ENCODE peak calls at places on chromosomes 13 and 19, in seven cellular contexts. Q is cardiac fibroblast, N is neuronal stem cell, T is neural progenitor cell, U is thyroid gland, J is cardiac muscle cell, L is HAP-1. G is an unnamed sample.

GRCh38 chr19:36898422-36898821 is 17.7 kb downstream of the ZNF829 start:
- DNase-seq in U (no peak), N (no peak), J (no peak), T (no peak), Q (no peak), L (no peak), G (no peak)

GRCh38 chr13:29579094-29579493 is 16.4 kb downstream of the SLC7A1 start:
- DNase-seq in T (no peak), L (no peak), U (no peak), Q (no peak), J (no peak), N (no peak), G (no peak)

GRCh38 chr13:22162889-22163288 is 492.0 kb downstream of the FGF9 start:
- DNase-seq in L (no peak), U (no peak), J (no peak), Q (no peak), N (no peak), T (no peak), G (no peak)

GRCh38 chr13:49620170-49620621 is 8.1 kb upstream of the ARL11 start:
- DNase-seq in J (no peak), U (no peak), N (no peak), L (no peak), T (no peak), Q (no peak), G (peak; percentile 18)

GRCh38 chr19:58033741-58034475 is at the start of gene ZSCAN1:
- DNase-seq in Q (peak; percentile 79), U (peak; percentile 99), J (peak; percentile 91), T (peak; percentile 99), N (peak; percentile 94), L (no peak), G (no peak)

GRCh38 chr19:4575978-4576933 is 16.8 kb upstream of the SEMA6B start:
- DNase-seq in L (no peak), N (no peak), T (peak; percentile 69), U (peak; percentile 48), J (peak; percentile 81), Q (peak; percentile 78), G (peak; percentile 74)

GRCh38 chr13:109840201-109840892 is 54.0 kb upstream of the IRS2 start:
- DNase-seq in J (peak; percentile 57), Q (peak; percentile 56), U (no peak), N (peak; percentile 32), T (peak; percentile 72), L (no peak), G (no peak)

GRCh38 chr19:48495391-48495790 is 16.2 kb downstream of the LMTK3 start:
- DNase-seq in U (no peak), J (no peak), Q (peak; percentile 41), L (no peak), N (no peak), T (no peak), G (no peak)

GRCh38 chr13:31236211-31236786 is 36.5 kb downstream of the B3GLCT start:
- DNase-seq in J (peak; percentile 75), L (peak; percentile 48), Q (peak; percentile 73), T (peak; percentile 67), U (no peak), N (peak; percentile 12), G (peak; percentile 39)

GRCh38 chr19:419721-420515 is 11.0 kb upstream of the C2CD4C start:
- DNase-seq in J (no peak), T (no peak), Q (no peak), U (no peak), L (no peak), N (no peak), G (no peak)

GRCh38 chr13:68345963-68346362 is 1115.8 kb upstream of the PCDH9 start:
- DNase-seq in Q (no peak), T (no peak), U (no peak), L (no peak), J (no peak), N (no peak), G (no peak)

GRCh38 chr13:61463027-61463426 is 47.4 kb upstream of the PCDH20 start:
- DNase-seq in T (no peak), Q (no peak), N (no peak), J (no peak), L (no peak), U (no peak), G (no peak)

DNA sequence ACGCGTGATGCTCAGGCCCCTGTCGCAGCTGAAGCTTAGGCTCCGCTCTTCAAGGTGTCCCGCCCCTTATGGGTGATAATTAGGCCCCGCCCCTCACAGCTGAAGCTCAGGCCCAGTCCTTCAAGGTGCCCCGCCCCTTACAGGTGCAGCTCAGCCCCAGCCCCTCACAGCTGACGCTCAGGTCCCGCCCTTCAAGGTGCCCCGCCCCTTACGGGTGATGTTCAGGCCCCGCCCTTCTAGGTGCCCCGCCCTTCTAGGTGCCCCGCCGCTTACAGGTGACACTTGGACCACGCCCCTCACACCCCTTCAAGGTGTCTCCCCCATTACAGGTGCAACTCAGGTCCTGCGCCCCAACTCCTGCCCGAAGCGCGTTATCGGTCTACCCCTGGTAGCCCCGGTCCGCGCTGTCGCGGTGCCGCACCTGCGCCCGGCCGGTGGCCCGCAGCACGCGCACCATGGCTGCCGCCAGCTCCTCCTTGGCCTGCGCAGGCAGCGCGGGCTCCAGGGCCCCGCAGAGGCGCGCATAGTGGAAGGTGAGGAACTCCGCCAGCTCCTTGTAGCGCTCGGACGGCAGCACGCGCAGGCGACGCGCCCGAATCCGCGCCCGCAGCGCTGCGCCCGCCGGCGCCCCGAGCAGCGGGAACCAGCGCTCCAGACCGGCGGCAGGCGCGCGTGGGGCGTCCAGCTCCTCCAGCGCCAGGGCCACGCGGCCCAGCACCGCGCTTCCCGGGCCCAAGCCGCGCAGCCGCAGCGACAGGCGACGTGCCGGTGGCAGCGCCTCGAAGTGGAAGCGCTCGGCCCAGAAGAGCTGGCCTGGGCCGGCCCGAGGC is 7.3 kb downstream of the RASAL3 start:
- DNase-seq in N (no peak), J (no peak), T (peak; percentile 69), L (no peak), U (no peak), Q (no peak), G (no peak)
- H3K4me3 ChIP-seq in N (peak overlapping the region; percentile 49), J (peak overlapping the region; percentile 13), T (peak overlapping the region; percentile 42), L (no peak overlapping the region), U (no peak overlapping the region), Q (no peak overlapping the region), G (no peak overlapping the region)

GRCh38 chr13:40288259-40288658 is 378.2 kb downstream of the FOXO1 start:
- DNase-seq in L (no peak), T (no peak), J (no peak), N (no peak), U (peak; percentile 9), Q (no peak), G (no peak)

GRCh38 chr13:40287428-40287827 is 379.0 kb downstream of the FOXO1 start:
- DNase-seq in L (no peak), N (no peak), U (no peak), Q (no peak), J (no peak), T (no peak), G (no peak)

GRCh38 chr13:40292108-40292507 is 374.3 kb downstream of the FOXO1 start:
- DNase-seq in J (no peak), U (no peak), L (no peak), T (no peak), N (no peak), Q (no peak), G (no peak)

GRCh38 chr13:40290758-40291157 is 375.7 kb downstream of the FOXO1 start:
- DNase-seq in Q (no peak), U (no peak), N (no peak), T (no peak), L (no peak), J (no peak), G (no peak)

GRCh38 chr13:40292536-40292935 is 373.9 kb downstream of the FOXO1 start:
- DNase-seq in J (no peak), T (no peak), Q (no peak), L (no peak), U (no peak), N (no peak), G (no peak)
- H3K4me3 ChIP-seq in J (no peak overlapping the region), T (no peak overlapping the region), Q (no peak overlapping the region), L (no peak overlapping the region), U (no peak overlapping the region), N (no peak overlapping the region), G (no peak overlapping the region)

GRCh38 chr13:112818040-112818697 is 128.3 kb downstream of the ATP11A start:
- DNase-seq in N (no peak), Q (no peak), L (no peak), J (no peak), U (no peak), T (no peak), G (no peak)

GRCh38 chr13:112819111-112819510 is 129.3 kb downstream of the ATP11A start:
- DNase-seq in T (no peak), U (no peak), Q (no peak), N (no peak), J (no peak), L (no peak), G (no peak)

GRCh38 chr13:112818698-112819045 is 128.8 kb downstream of the ATP11A start:
- DNase-seq in Q (no peak), N (no peak), T (no peak), L (no peak), U (no peak), J (no peak), G (no peak)

GRCh38 chr13:112820318-112820717 is 130.5 kb downstream of the ATP11A start:
- DNase-seq in N (no peak), T (no peak), L (no peak), J (no peak), Q (no peak), U (no peak), G (no peak)

DNA sequence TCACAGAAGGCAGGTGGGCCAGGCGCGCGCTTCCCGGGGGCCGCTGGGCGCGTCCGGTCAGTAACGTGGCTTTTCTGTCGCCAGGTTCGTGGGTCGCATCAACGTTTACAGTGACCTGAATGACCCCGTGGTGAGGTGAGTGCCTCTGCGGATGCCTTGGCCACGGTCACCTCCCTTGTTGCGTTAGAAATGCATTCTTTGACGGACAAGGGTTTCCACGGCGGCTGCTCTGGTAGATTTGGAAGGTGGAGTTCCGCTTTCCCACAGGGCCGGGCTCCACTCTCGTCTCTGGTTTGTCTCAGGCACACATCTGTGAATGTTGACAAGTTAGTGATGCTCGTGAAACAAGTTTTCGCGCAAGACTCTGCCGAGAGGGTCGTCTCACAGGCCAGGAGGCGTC is 130.0 kb downstream of the ATP11A start:
- DNase-seq in U (no peak), J (no peak), T (no peak), L (no peak), Q (no peak), N (no peak), G (no peak)
- H3K4me3 ChIP-seq in U (no peak overlapping the region), J (no peak overlapping the region), T (no peak overlapping the region), L (no peak overlapping the region), Q (no peak overlapping the region), N (no peak overlapping the region), G (no peak overlapping the region)

DNA sequence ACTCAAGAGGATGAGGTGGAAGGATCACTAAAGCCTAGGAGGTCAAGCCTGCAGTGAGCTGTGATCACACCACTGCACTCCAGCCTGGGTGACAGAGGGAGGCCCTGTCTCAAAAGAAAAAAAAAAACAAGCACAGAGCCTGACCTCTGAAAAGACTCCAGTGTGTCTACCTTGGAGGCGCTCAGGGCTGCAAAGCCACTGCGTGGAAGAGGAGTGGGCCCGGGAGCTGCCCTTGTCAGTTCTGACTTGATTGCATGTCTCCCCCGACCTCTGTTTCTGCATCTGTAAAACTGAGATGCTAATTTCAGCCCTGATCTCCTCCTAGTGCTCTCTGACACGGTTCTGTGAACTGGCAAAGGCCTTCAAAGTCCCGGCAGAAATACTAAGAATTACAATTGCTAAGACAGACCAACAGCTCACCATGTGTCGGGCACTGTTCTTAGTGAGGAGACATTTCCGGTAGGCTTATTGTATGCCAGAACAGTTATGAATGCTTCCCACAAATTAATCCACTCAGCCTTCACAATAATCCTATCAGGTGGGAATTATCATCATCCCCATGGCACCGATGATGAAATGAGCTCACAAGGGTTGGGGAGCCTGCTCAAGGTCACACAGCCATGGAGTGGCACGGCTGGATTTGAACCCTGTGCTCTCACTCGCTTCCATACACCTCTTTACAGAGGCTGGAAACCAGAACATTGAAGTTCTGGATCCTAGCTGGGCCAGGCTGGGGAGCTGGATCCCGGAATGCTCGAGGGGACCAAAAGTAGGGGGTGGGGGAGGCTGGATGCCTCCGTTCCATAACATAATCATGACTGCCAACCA is 3.5 kb downstream of the AKT2 start:
- DNase-seq in Q (no peak), T (no peak), J (no peak), U (peak; percentile 64), N (no peak), L (no peak), G (no peak)
- H3K4me3 ChIP-seq in Q (no peak overlapping the region), T (no peak overlapping the region), J (no peak overlapping the region), U (no peak overlapping the region), N (no peak overlapping the region), L (no peak overlapping the region), G (no peak overlapping the region)